ENCODE peak calls at places on chromosomes 1 and 21, in ten cellular contexts. U is tibial nerve, L is spleen, I is A549, P is Peyer's patch, B is gastrocnemius medialis, F is HCT116, N is sigmoid colon, R is uterus, G is ovary. O is an unnamed sample.
A peak's percentile ranks its signal among the peaks of the same experiment; 100 is the strongest.

GRCh38 chr21:37681711-37682110 is 234.5 kb downstream of the KCNJ6 start:
- DNase-seq in N (no peak), L (no peak), U (no peak), F (no peak), B (no peak), G (no peak), P (no peak), R (no peak), I (no peak), O (no peak)

GRCh38 chr1:208004851-208005250 is 93.9 kb upstream of the CD34 start:
- DNase-seq in R (no peak), U (no peak), B (no peak), G (no peak), F (no peak), N (no peak), P (no peak), L (no peak), I (no peak), O (no peak)

GRCh38 chr1:228446849-228447248 is 30.2 kb upstream of the TRIM17 start:
- DNase-seq in N (no peak), L (no peak), R (no peak), P (no peak), I (peak; percentile 18), F (no peak), G (no peak), U (no peak), B (no peak), O (no peak)

GRCh38 chr1:55259906-55260608 is 44.9 kb upstream of the USP24 start:
- DNase-seq in R (no peak), F (no peak), B (no peak), G (no peak), L (peak; percentile 81), I (no peak), N (no peak), U (no peak), P (peak; percentile 78), O (no peak)

GRCh38 chr1:221394011-221394544 is 347.8 kb downstream of the DUSP10 start:
- DNase-seq in B (no peak), F (no peak), P (no peak), N (no peak), L (no peak), G (no peak), U (no peak), R (no peak), I (peak; percentile 32), O (peak; percentile 17)

GRCh38 chr21:26127918-26128317 is 42.7 kb downstream of the APP start:
- DNase-seq in U (no peak), B (no peak), G (no peak), R (no peak), N (no peak), L (no peak), F (no peak), P (no peak), I (no peak), O (peak; percentile 41)

GRCh38 chr21:45583831-45584509 is 41.7 kb upstream of the SLC19A1 start:
- DNase-seq in R (peak; percentile 1), P (no peak), F (no peak), U (no peak), N (no peak), I (no peak), L (peak; percentile 21), B (no peak), G (no peak), O (peak; percentile 11)

GRCh38 chr1:84260852-84261518 is 40.5 kb upstream of the SAMD13 start:
- DNase-seq in G (no peak), I (peak; percentile 69), P (no peak), B (no peak), F (no peak), L (no peak), N (no peak), R (no peak), U (no peak), O (no peak)

GRCh38 chr1:197884173-197884572 is 18.3 kb upstream of the C1orf53 start:
- DNase-seq in I (no peak), L (no peak), U (no peak), R (no peak), B (no peak), N (no peak), P (no peak), G (no peak), F (no peak), O (no peak)

DNA sequence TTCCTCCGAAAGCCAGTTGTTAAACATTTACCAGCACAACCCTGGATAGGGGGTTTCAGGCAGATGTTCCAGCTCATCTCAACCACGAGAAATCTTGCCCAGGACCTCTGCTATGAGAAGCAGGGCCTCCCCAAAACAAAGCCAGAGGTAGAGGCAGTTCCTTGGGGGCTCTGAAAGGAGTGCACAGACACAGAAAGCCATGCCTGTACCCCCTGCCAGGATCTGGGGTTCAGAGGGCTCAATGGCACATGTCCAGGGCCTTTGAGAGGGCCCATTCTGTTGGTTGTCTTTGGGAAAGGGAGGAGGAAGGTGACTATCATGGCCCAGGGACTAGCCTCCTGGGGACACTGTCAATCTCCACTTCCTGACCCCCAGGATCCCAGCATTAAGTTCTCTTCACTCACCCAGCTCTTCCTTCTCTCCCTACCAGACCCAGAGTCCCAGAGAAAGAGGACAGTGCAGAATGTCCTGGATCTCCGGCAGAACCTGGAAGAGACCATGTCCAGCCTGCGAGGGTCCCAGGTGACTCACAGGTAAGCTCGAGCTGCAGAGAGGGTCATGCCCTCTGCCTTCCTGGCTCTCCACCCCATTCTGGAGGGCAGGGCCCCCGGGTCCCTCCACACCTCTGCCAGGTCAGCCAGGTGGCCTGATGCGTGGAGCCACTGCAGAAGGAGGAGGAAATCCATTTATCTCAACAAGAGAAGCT is 116.4 kb upstream of the IPO9 start:
- DNase-seq in U (no peak), P (no peak), F (no peak), G (no peak), I (no peak), L (no peak), R (no peak), B (no peak), N (peak; percentile 71), O (no peak)
- H3K4me1 ChIP-seq in U (no peaks in the 10 kb centered on the region), P (no peaks in the 10 kb centered on the region), F (peaks cover 43% of the 10 kb centered on the region), G (peaks cover 42% of the 10 kb centered on the region), I (peaks cover 60% of the 10 kb centered on the region), L (peaks cover 14% of the 10 kb centered on the region), R (peaks cover 34% of the 10 kb centered on the region), B (peaks cover 70% of the 10 kb centered on the region), N (peaks cover 61% of the 10 kb centered on the region), O (peaks cover 26% of the 10 kb centered on the region)

GRCh38 chr1:101733340-101733739 is 263.4 kb downstream of the OLFM3 start:
- DNase-seq in F (no peak), R (no peak), G (no peak), U (no peak), L (no peak), B (no peak), I (no peak), P (no peak), N (no peak), O (no peak)
- TF ChIP-seq POLR2A in F (no peak), R (no peak), G (no peak), U (no peak), L (no peak), B (no peak), I (no peak), P (no peak), N (no peak), O (no peak)

GRCh38 chr1:18302788-18303413 is 177.8 kb upstream of the KLHDC7A start:
- DNase-seq in G (no peak), P (no peak), R (no peak), F (peak; percentile 8), L (no peak), B (no peak), I (no peak), N (no peak), U (no peak), O (no peak)
- TF ChIP-seq CTCF in G (no peak), P (peak; percentile 31), R (no peak), F (peak; percentile 92), L (no peak), B (no peak), I (peak; percentile 36), N (no peak), U (no peak), O (peak; percentile 31)

DNA sequence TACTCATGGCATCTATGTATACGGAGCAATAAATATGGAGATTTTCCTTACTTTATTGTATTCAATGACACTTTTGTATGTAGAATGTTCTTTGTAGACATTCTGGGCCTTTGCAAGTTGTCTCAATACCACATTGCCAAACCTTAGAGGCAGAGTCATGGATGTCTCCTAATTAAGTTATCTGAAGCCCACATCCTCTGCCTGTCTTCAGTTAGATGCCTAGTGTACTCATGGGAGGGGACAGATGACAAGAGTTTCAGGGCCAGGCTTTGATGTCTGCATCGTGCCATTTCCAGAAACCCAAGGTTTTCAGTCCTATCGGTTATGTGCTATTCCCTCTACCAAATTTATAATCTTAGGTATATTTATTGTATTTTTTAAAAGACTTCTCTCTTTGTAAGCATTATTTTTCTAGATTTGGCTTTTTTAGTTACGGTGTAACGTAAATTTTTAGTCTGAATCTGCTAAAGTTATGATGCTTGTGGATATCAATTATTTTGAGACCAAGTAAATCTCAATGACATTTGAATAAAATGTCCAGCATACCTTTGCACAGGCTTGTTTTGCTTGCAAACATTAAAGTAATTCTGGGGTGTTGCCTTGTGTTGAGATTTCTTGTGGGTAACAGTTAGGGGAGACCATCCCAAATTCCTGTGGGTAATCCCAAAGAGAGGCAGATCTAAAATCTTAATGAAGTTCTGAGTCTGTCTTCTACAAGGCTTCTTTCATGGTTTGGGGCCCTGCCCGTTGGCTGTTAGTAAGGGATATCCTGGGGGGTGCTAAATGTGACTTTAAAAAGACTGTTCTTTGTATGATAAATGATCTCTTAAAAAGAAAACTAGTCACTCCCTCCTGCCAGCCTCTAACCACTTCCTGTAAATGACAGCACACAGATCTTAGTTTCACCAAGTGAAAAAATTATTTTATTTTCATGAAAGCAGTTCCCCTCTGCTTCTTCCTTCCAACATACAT is 8.0 kb upstream of the MACF1 start:
- DNase-seq in I (no peak), B (no peak), L (no peak), U (no peak), F (no peak), G (no peak), N (no peak), R (no peak), P (peak; percentile 43), O (no peak)
- H3K4me1 ChIP-seq in I (peaks cover 63% of the 10 kb centered on the region), B (peaks cover 35% of the 10 kb centered on the region), L (peaks cover 60% of the 10 kb centered on the region), U (no peaks in the 10 kb centered on the region), F (peaks cover 57% of the 10 kb centered on the region), G (peaks cover 4% of the 10 kb centered on the region), N (peaks cover 72% of the 10 kb centered on the region), R (no peaks in the 10 kb centered on the region), P (no peaks in the 10 kb centered on the region), O (peaks cover 78% of the 10 kb centered on the region)

GRCh38 chr21:17200250-17200649 is 312.6 kb upstream of the CXADR start:
- DNase-seq in U (no peak), N (no peak), F (no peak), L (no peak), I (no peak), B (no peak), P (no peak), R (no peak), G (no peak), O (no peak)
- TF ChIP-seq POLR2A in U (no peak), N (no peak), F (no peak), L (no peak), I (no peak), B (no peak), P (no peak), R (no peak), G (no peak), O (no peak)

DNA sequence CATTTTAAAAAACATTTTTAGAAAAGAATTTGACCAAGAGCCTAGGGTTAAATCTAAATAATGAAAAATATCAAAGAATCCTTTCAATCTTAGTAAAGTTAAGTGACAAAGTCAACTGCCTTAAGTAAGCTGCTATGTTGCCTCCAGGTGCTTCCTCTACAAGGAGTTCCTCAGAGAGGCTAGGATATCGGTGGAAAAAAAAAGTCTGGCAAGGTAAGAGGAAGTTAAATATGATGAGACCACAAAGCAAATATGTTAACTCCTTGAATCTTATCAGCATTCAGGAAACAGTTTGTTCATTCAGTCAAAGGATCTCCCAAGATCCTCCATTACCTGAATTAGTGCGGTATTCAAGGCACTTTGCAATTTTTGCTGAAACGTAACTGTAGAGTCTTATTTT is 563.5 kb downstream of the PTPRC start:
- DNase-seq in U (no peak), B (no peak), N (no peak), R (no peak), F (no peak), P (no peak), L (no peak), I (no peak), G (no peak), O (no peak)
- TF ChIP-seq CTCF in U (no peak), B (no peak), N (no peak), R (no peak), F (no peak), P (no peak), L (no peak), I (no peak), G (no peak), O (no peak)

O was measured in adrenal gland.